ENCODE peak calls at places on chromosomes 3 and 15, in ten cellular contexts. One of them, this sample, is unnamed.

GRCh38 chr3:194271459-194272035 is 79.6 kb downstream of the CPN2 start:
- DNase-seq in GM23248: no peak
- DNase-seq in GM23338: no peak
- DNase-seq in tibial nerve: no peak
- DNase-seq in Panc1: no peak
- DNase-seq in endodermal cell: no peak
- DNase-seq in CD4-positive, alpha-beta T cell: peak; percentile 21
- DNase-seq in WERI-Rb-1: no peak
- DNase-seq in body of pancreas: no peak
- DNase-seq in tibial artery: no peak
- DNase-seq in this sample: no peak

GRCh38 chr3:129226374-129226773 is 23.0 kb upstream of the COPG1 start:
- DNase-seq in tibial artery: peak; percentile 82
- DNase-seq in GM23248: peak; percentile 98
- DNase-seq in Panc1: peak; percentile 76
- DNase-seq in endodermal cell: no peak
- DNase-seq in GM23338: no peak
- DNase-seq in WERI-Rb-1: no peak
- DNase-seq in tibial nerve: no peak
- DNase-seq in body of pancreas: peak; percentile 29
- DNase-seq in CD4-positive, alpha-beta T cell: no peak
- DNase-seq in this sample: no peak

GRCh38 chr3:45677045-45677436 is 12.2 kb upstream of the SACM1L start:
- DNase-seq in GM23248: peak; percentile 84
- DNase-seq in Panc1: no peak
- DNase-seq in tibial nerve: no peak
- DNase-seq in tibial artery: peak; percentile 43
- DNase-seq in CD4-positive, alpha-beta T cell: peak; percentile 67
- DNase-seq in WERI-Rb-1: no peak
- DNase-seq in GM23338: peak; percentile 22
- DNase-seq in body of pancreas: no peak
- DNase-seq in endodermal cell: no peak
- DNase-seq in this sample: no peak

GRCh38 chr15:60477991-60478632 is 830 bp downstream of the ICE2 start:
- DNase-seq in GM23248: peak; percentile 64
- DNase-seq in tibial nerve: no peak
- DNase-seq in Panc1: no peak
- DNase-seq in endodermal cell: peak; percentile 59
- DNase-seq in CD4-positive, alpha-beta T cell: no peak
- DNase-seq in tibial artery: no peak
- DNase-seq in body of pancreas: no peak
- DNase-seq in WERI-Rb-1: no peak
- DNase-seq in GM23338: peak; percentile 39
- DNase-seq in this sample: no peak

GRCh38 chr3:98893740-98894139 is 7.8 kb downstream of the DCBLD2 start:
- DNase-seq in tibial nerve: no peak
- DNase-seq in body of pancreas: no peak
- DNase-seq in endodermal cell: peak; percentile 47
- DNase-seq in Panc1: no peak
- DNase-seq in CD4-positive, alpha-beta T cell: no peak
- DNase-seq in GM23248: peak; percentile 34
- DNase-seq in GM23338: no peak
- DNase-seq in WERI-Rb-1: peak; percentile 68
- DNase-seq in tibial artery: no peak
- DNase-seq in this sample: no peak

GRCh38 chr3:14561051-14561634 is 21.0 kb upstream of the GRIP2 start:
- DNase-seq in endodermal cell: no peak
- DNase-seq in WERI-Rb-1: no peak
- DNase-seq in body of pancreas: no peak
- DNase-seq in Panc1: no peak
- DNase-seq in CD4-positive, alpha-beta T cell: no peak
- DNase-seq in tibial nerve: no peak
- DNase-seq in GM23338: no peak
- DNase-seq in tibial artery: no peak
- DNase-seq in GM23248: peak; percentile 83
- DNase-seq in this sample: no peak

GRCh38 chr3:123096701-123097100 is 29.9 kb downstream of the PDIA5 start:
- DNase-seq in body of pancreas: peak; percentile 63
- DNase-seq in GM23338: no peak
- DNase-seq in Panc1: no peak
- DNase-seq in endodermal cell: no peak
- DNase-seq in tibial artery: no peak
- DNase-seq in CD4-positive, alpha-beta T cell: no peak
- DNase-seq in WERI-Rb-1: no peak
- DNase-seq in tibial nerve: no peak
- DNase-seq in GM23248: peak; percentile 36
- DNase-seq in this sample: no peak

GRCh38 chr3:172257638-172258400 is 190.4 kb downstream of the GHSR start:
- DNase-seq in WERI-Rb-1: no peak
- DNase-seq in body of pancreas: no peak
- DNase-seq in endodermal cell: no peak
- DNase-seq in tibial nerve: no peak
- DNase-seq in Panc1: no peak
- DNase-seq in tibial artery: no peak
- DNase-seq in GM23338: no peak
- DNase-seq in CD4-positive, alpha-beta T cell: no peak
- DNase-seq in GM23248: no peak
- DNase-seq in this sample: no peak

GRCh38 chr15:89127054-89127702 is 38.9 kb downstream of the ABHD2 start:
- DNase-seq in body of pancreas: peak; percentile 59
- DNase-seq in Panc1: no peak
- DNase-seq in tibial nerve: no peak
- DNase-seq in CD4-positive, alpha-beta T cell: no peak
- DNase-seq in GM23338: no peak
- DNase-seq in endodermal cell: no peak
- DNase-seq in GM23248: peak; percentile 46
- DNase-seq in WERI-Rb-1: peak; percentile 75
- DNase-seq in tibial artery: no peak
- DNase-seq in this sample: no peak

GRCh38 chr3:196518999-196519737 is 4.0 kb upstream of the SMCO1 start:
- DNase-seq in endodermal cell: peak; percentile 90
- DNase-seq in WERI-Rb-1: peak; percentile 63
- DNase-seq in CD4-positive, alpha-beta T cell: peak; percentile 45
- DNase-seq in body of pancreas: peak; percentile 39
- DNase-seq in Panc1: no peak
- DNase-seq in GM23248: peak; percentile 88
- DNase-seq in tibial artery: peak; percentile 56
- DNase-seq in tibial nerve: peak; percentile 28
- DNase-seq in GM23338: peak; percentile 95
- DNase-seq in this sample: no peak

GRCh38 chr15:77068633-77069032 is 2.3 kb downstream of the TSPAN3 start:
- DNase-seq in endodermal cell: no peak
- DNase-seq in WERI-Rb-1: no peak
- DNase-seq in Panc1: no peak
- DNase-seq in GM23248: no peak
- DNase-seq in CD4-positive, alpha-beta T cell: no peak
- DNase-seq in tibial artery: no peak
- DNase-seq in body of pancreas: no peak
- DNase-seq in tibial nerve: no peak
- DNase-seq in GM23338: no peak
- DNase-seq in this sample: no peak
- H3K27ac ChIP-seq in endodermal cell: no peak overlapping the region
- H3K27ac ChIP-seq in WERI-Rb-1: no peak overlapping the region
- H3K27ac ChIP-seq in Panc1: no peak overlapping the region
- H3K27ac ChIP-seq in GM23248: no peak overlapping the region
- H3K27ac ChIP-seq in CD4-positive, alpha-beta T cell: no peak overlapping the region
- H3K27ac ChIP-seq in tibial artery: no peak overlapping the region
- H3K27ac ChIP-seq in body of pancreas: peak overlapping the region; percentile 84
- H3K27ac ChIP-seq in tibial nerve: no peak overlapping the region
- H3K27ac ChIP-seq in GM23338: no peak overlapping the region
- H3K27ac ChIP-seq in this sample: no peak overlapping the region

GRCh38 chr3:58965870-58966269 is 84.0 kb downstream of the CFAP20DC start:
- DNase-seq in CD4-positive, alpha-beta T cell: no peak
- DNase-seq in Panc1: no peak
- DNase-seq in endodermal cell: no peak
- DNase-seq in WERI-Rb-1: no peak
- DNase-seq in tibial artery: no peak
- DNase-seq in GM23248: peak; percentile 43
- DNase-seq in body of pancreas: no peak
- DNase-seq in tibial nerve: no peak
- DNase-seq in GM23338: no peak
- DNase-seq in this sample: no peak
- H3K27me3 ChIP-seq in CD4-positive, alpha-beta T cell: no peaks in the 10 kb centered on the region
- H3K27me3 ChIP-seq in Panc1: no peaks in the 10 kb centered on the region
- H3K27me3 ChIP-seq in endodermal cell: no peaks in the 10 kb centered on the region
- H3K27me3 ChIP-seq in WERI-Rb-1: no peaks in the 10 kb centered on the region
- H3K27me3 ChIP-seq in tibial artery: no peaks in the 10 kb centered on the region
- H3K27me3 ChIP-seq in GM23248: no peaks in the 10 kb centered on the region
- H3K27me3 ChIP-seq in body of pancreas: no peaks in the 10 kb centered on the region
- H3K27me3 ChIP-seq in tibial nerve: no peaks in the 10 kb centered on the region
- H3K27me3 ChIP-seq in GM23338: no peaks in the 10 kb centered on the region
- H3K27me3 ChIP-seq in this sample: no peaks in the 10 kb centered on the region

GRCh38 chr3:32238027-32238815 is at the start of gene CMTM8:
- DNase-seq in body of pancreas: peak; percentile 78
- DNase-seq in Panc1: no peak
- DNase-seq in GM23338: peak; percentile 83
- DNase-seq in CD4-positive, alpha-beta T cell: peak; percentile 73
- DNase-seq in WERI-Rb-1: peak; percentile 71
- DNase-seq in GM23248: peak; percentile 28
- DNase-seq in tibial artery: peak; percentile 29
- DNase-seq in endodermal cell: peak; percentile 90
- DNase-seq in tibial nerve: no peak
- DNase-seq in this sample: no peak
- H3K27ac ChIP-seq in body of pancreas: peak within 1 kb of the TSS; percentile 91
- H3K27ac ChIP-seq in Panc1: peak within 1 kb of the TSS; percentile 78
- H3K27ac ChIP-seq in GM23338: no peak within 1 kb of the TSS
- H3K27ac ChIP-seq in CD4-positive, alpha-beta T cell: no peak within 1 kb of the TSS
- H3K27ac ChIP-seq in WERI-Rb-1: no peak within 1 kb of the TSS
- H3K27ac ChIP-seq in GM23248: no peak within 1 kb of the TSS
- H3K27ac ChIP-seq in tibial artery: peak within 1 kb of the TSS; percentile 3
- H3K27ac ChIP-seq in endodermal cell: no peak within 1 kb of the TSS
- H3K27ac ChIP-seq in tibial nerve: peak within 1 kb of the TSS; percentile 77
- H3K27ac ChIP-seq in this sample: no peak within 1 kb of the TSS

GRCh38 chr15:77697893-77698292 is 65.2 kb upstream of the LINGO1 start:
- DNase-seq in tibial artery: no peak
- DNase-seq in GM23338: no peak
- DNase-seq in Panc1: no peak
- DNase-seq in CD4-positive, alpha-beta T cell: no peak
- DNase-seq in endodermal cell: no peak
- DNase-seq in tibial nerve: no peak
- DNase-seq in WERI-Rb-1: no peak
- DNase-seq in body of pancreas: no peak
- DNase-seq in GM23248: no peak
- DNase-seq in this sample: no peak
- H3K27me3 ChIP-seq in tibial artery: no peaks in the 10 kb centered on the region
- H3K27me3 ChIP-seq in GM23338: no peaks in the 10 kb centered on the region
- H3K27me3 ChIP-seq in Panc1: no peaks in the 10 kb centered on the region
- H3K27me3 ChIP-seq in CD4-positive, alpha-beta T cell: peaks cover 3% of the 10 kb centered on the region
- H3K27me3 ChIP-seq in endodermal cell: no peaks in the 10 kb centered on the region
- H3K27me3 ChIP-seq in tibial nerve: peaks cover 61% of the 10 kb centered on the region
- H3K27me3 ChIP-seq in WERI-Rb-1: no peaks in the 10 kb centered on the region
- H3K27me3 ChIP-seq in body of pancreas: no peaks in the 10 kb centered on the region
- H3K27me3 ChIP-seq in GM23248: no peaks in the 10 kb centered on the region
- H3K27me3 ChIP-seq in this sample: no peaks in the 10 kb centered on the region

DNA sequence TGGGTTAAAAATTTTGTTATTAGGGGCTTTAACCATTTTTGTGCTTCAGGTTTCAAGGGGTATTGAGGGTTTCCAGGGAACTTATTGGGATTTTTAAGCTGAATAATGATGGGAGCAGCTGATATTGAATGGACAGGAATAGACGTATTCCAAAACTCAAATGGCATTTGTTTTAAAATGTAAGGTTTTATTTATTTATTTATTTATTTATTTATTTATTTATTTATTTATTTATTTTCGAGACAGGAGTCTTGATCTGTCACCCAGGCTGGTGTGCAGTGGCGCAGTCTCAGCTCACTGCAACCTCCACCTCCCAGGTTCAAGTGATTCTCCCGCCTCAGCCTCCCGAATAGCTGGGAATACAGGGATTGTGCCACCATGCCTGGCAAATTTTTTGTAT is 22.2 kb upstream of the SENP7 start:
- DNase-seq in endodermal cell: no peak
- DNase-seq in tibial artery: no peak
- DNase-seq in WERI-Rb-1: no peak
- DNase-seq in tibial nerve: no peak
- DNase-seq in CD4-positive, alpha-beta T cell: no peak
- DNase-seq in GM23248: no peak
- DNase-seq in GM23338: no peak
- DNase-seq in body of pancreas: no peak
- DNase-seq in Panc1: no peak
- DNase-seq in this sample: no peak
- H3K27ac ChIP-seq in endodermal cell: no peak overlapping the region
- H3K27ac ChIP-seq in tibial artery: no peak overlapping the region
- H3K27ac ChIP-seq in WERI-Rb-1: no peak overlapping the region
- H3K27ac ChIP-seq in tibial nerve: no peak overlapping the region
- H3K27ac ChIP-seq in CD4-positive, alpha-beta T cell: no peak overlapping the region
- H3K27ac ChIP-seq in GM23248: no peak overlapping the region
- H3K27ac ChIP-seq in GM23338: no peak overlapping the region
- H3K27ac ChIP-seq in body of pancreas: no peak overlapping the region
- H3K27ac ChIP-seq in Panc1: no peak overlapping the region
- H3K27ac ChIP-seq in this sample: no peak overlapping the region